ENCODE peak calls at places on chromosomes 5 and 9, in ten cellular contexts. A is spleen, M is GM12878, Q is GM12891, I is upper lobe of left lung, N is Panc1, V is GM23338, L is sigmoid colon, G is stomach, E is prostate gland. C is an unnamed sample.

GRCh38 chr5:53069626-53070025 is 39.9 kb downstream of the MOCS2 start:
- DNase-seq in Q (no peak), G (no peak), V (no peak), L (no peak), I (no peak), A (no peak), N (peak), E (no peak), M (no peak), C (no peak)

GRCh38 chr9:107739601-107740082 is 250.1 kb upstream of the KLF4 start:
- DNase-seq in N (no peak), V (no peak), E (peak), G (peak), A (no peak), Q (no peak), L (peak), M (no peak), I (peak), C (no peak)

GRCh38 chr5:141941307-141941706 is 16.7 kb downstream of the PCDH12 start:
- DNase-seq in A (no peak), E (no peak), G (no peak), V (no peak), L (peak), I (no peak), Q (no peak), N (no peak), M (no peak), C (no peak)

GRCh38 chr5:77629553-77630245 is 8.8 kb downstream of the OTP start:
- DNase-seq in M (no peak), E (no peak), L (no peak), I (peak), G (no peak), N (no peak), V (peak), A (no peak), Q (no peak), C (no peak)

GRCh38 chr5:911601-912000 is 18.9 kb downstream of the TRIP13 start:
- DNase-seq in G (no peak), L (no peak), N (peak), I (no peak), A (no peak), Q (no peak), V (no peak), E (no peak), M (no peak), C (no peak)

GRCh38 chr5:93580387-93581100 is 475 bp downstream of the NR2F1-AS1 start:
- DNase-seq in N (no peak), A (no peak), I (no peak), E (no peak), G (no peak), L (peak), Q (no peak), M (no peak), V (no peak), C (peak)

GRCh38 chr9:19336166-19336565 is 43.9 kb downstream of the RPS6 start:
- DNase-seq in L (no peak), G (peak), I (no peak), A (no peak), E (no peak), V (no peak), M (no peak), N (no peak), Q (no peak), C (no peak)

GRCh38 chr9:15160673-15161072 is 146.3 kb downstream of the TTC39B start:
- DNase-seq in I (no peak), N (no peak), M (no peak), G (no peak), V (no peak), E (no peak), L (no peak), A (no peak), Q (no peak), C (no peak)

GRCh38 chr9:125425176-125425897 is 163.7 kb downstream of the GAPVD1 start:
- DNase-seq in I (no peak), M (no peak), Q (no peak), G (no peak), E (no peak), A (no peak), L (no peak), N (no peak), V (no peak), C (no peak)

GRCh38 chr5:156971848-156972525 is 9.0 kb upstream of the TIMD4 start:
- DNase-seq in A (no peak), G (no peak), I (no peak), V (no peak), N (no peak), Q (no peak), M (no peak), L (no peak), E (peak), C (no peak)

GRCh38 chr5:143673676-143674468 is 138.1 kb upstream of the HMHB1 start:
- DNase-seq in Q (no peak), M (no peak), G (peak), E (peak), L (no peak), I (no peak), N (no peak), A (no peak), V (no peak), C (no peak)

GRCh38 chr5:143576721-143577484 is 173.4 kb upstream of the NR3C1 start:
- DNase-seq in A (no peak), V (no peak), G (no peak), E (no peak), I (no peak), M (no peak), L (no peak), N (no peak), Q (no peak), C (no peak)

GRCh38 chr9:87594218-87594617 is 96.6 kb downstream of the DAPK1 start:
- DNase-seq in A (no peak), M (no peak), V (no peak), E (no peak), I (no peak), Q (no peak), L (no peak), N (no peak), G (no peak), C (no peak)

GRCh38 chr5:90830058-90830457 is 271.5 kb downstream of the ADGRV1 start:
- DNase-seq in N (no peak), L (no peak), I (no peak), A (no peak), V (no peak), M (no peak), G (no peak), Q (no peak), E (peak), C (no peak)

GRCh38 chr9:27353405-27354229 is 56.7 kb upstream of the EQTN start:
- DNase-seq in I (no peak), A (peak), V (no peak), G (no peak), E (no peak), N (no peak), M (peak), L (no peak), Q (no peak), C (no peak)

GRCh38 chr9:35906923-35907699 is 1.1 kb downstream of the HRCT1 start:
- DNase-seq in I (peak), L (peak), G (no peak), N (no peak), M (no peak), E (no peak), A (no peak), Q (no peak), V (no peak), C (no peak)

GRCh38 chr9:131289301-131290038 is at the start of gene PLPP7:
- DNase-seq in G (no peak), N (no peak), V (peak), E (no peak), A (no peak), L (peak), Q (peak), I (peak), M (no peak), C (no peak)

GRCh38 chr9:124210697-124211096 is 47.1 kb upstream of the NEK6 start:
- DNase-seq in M (peak), E (no peak), I (no peak), L (no peak), A (no peak), N (no peak), Q (no peak), G (no peak), V (no peak), C (no peak)

GRCh38 chr9:115106001-115106400 is 12.0 kb downstream of the TNC start:
- DNase-seq in I (no peak), E (peak), Q (no peak), M (no peak), N (no peak), A (no peak), L (no peak), V (no peak), G (no peak), C (no peak)

GRCh38 chr5:37717276-37717612 is 122.6 kb downstream of the GDNF start:
- DNase-seq in V (no peak), I (no peak), N (no peak), E (no peak), A (no peak), M (no peak), Q (no peak), G (no peak), L (no peak), C (no peak)

GRCh38 chr9:112925058-112925641 is 34.5 kb upstream of the SLC46A2 start:
- DNase-seq in Q (no peak), N (no peak), V (peak), L (no peak), A (no peak), I (no peak), E (no peak), M (no peak), G (no peak), C (no peak)

GRCh38 chr5:10753178-10753577 is 7.9 kb downstream of the DAP start:
- DNase-seq in N (no peak), G (no peak), I (no peak), Q (no peak), A (no peak), M (no peak), E (no peak), V (no peak), L (no peak), C (no peak)

GRCh38 chr5:146447734-146448380 is 724 bp downstream of the TCERG1 start:
- DNase-seq in Q (no peak), V (peak), G (no peak), N (no peak), A (no peak), I (no peak), L (no peak), E (no peak), M (no peak), C (no peak)

GRCh38 chr5:146446861-146447733 is at the start of gene TCERG1:
- DNase-seq in L (peak), N (peak), G (peak), Q (peak), V (peak), A (peak), M (peak), I (peak), E (peak), C (peak)

GRCh38 chr5:146451411-146451810 is 4.3 kb downstream of the TCERG1 start:
- DNase-seq in V (peak), G (no peak), E (no peak), I (no peak), Q (no peak), A (no peak), M (no peak), N (no peak), L (no peak), C (no peak)

DNA sequence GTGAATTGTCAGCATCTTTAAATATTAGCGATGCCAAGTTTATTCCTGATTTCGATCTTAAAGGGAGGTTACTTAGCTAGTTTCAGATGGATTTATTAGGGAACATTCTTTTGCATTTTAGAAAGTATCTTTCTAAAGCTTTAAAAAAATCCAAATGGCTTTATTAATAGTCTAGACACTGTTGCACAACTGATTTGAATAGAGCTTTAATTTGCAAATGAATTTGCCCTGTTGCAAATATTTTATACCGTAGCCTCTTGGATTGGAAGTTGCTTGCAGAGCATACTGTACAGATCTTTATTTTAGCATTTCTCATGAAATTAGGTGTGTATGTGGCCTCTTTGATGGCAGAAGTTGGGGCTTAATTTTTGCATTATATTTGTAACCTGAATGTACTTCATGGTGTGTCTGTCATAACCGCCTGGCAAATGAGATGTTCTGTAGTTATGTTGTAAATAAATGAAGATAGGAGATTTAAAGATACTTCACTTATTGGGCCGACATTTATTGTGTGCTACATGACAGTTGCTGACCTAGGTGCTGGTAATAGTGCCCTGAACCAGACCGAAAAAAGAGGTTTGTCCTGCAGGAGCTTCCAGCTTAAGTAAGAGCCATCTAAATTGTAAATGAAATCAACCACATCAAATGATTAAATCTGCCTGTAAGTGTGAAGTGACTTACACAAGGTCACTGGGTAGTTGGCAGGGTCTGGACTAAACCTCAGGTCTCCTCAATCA is 1.8 kb downstream of the TCERG1 start:
- DNase-seq in A (no peak), V (peak), Q (no peak), L (no peak), N (no peak), E (no peak), I (no peak), G (no peak), M (no peak), C (no peak)
- TF ChIP-seq POLR2AphosphoS5 in A (no peak), V (no peak), Q (no peak), L (no peak), N (no peak), E (no peak), I (no peak), G (no peak), M (no peak), C (no peak)

DNA sequence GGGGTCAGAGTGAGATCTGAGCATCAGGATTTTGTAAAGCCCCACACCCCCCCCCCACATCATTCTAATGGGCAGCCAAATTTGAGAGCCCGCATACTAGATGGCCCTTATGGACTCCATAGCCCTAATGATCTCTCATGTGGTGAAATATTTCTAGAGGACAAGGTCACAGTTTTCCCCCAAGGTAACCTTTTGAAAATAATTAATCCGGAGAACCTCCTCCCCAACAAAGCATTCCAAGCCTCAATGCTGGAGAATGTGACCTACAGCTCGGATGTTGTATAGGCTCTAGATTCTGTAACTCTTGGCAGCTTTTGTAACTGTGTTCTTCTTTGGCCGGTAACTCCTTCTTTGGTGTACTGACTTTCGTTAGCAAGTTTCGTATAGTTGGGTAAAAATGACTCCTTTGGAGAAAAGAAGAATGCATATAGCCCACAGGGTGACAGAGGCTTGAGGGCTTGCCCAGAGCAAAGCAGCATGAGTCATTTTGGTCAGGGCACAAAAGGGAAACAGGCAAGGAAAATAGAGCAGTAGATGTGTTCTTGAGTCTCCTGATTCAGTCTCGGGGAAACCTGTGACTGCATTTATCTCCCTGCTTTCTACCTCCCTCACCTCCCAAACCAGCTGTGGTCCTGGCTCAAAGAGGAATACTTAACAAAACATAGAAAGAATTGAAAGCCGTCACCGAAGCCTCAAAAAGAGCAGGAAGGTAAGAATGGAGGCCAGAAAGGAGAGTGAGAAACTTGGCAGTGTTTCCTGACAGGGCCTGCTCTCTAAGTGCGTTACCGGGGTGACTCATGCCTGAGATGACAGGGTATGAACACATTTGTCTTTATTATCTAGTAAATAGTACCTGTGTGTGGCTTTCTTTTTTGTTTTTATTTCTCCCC is 6.5 kb upstream of the XPA start:
- DNase-seq in G (no peak), A (no peak), E (peak), M (peak), L (no peak), I (no peak), N (peak), Q (no peak), V (no peak), C (no peak)
- TF ChIP-seq POLR2AphosphoS5 in G (no peak), A (no peak), E (no peak), M (no peak), L (no peak), I (no peak), N (no peak), Q (no peak), V (no peak), C (no peak)

DNA sequence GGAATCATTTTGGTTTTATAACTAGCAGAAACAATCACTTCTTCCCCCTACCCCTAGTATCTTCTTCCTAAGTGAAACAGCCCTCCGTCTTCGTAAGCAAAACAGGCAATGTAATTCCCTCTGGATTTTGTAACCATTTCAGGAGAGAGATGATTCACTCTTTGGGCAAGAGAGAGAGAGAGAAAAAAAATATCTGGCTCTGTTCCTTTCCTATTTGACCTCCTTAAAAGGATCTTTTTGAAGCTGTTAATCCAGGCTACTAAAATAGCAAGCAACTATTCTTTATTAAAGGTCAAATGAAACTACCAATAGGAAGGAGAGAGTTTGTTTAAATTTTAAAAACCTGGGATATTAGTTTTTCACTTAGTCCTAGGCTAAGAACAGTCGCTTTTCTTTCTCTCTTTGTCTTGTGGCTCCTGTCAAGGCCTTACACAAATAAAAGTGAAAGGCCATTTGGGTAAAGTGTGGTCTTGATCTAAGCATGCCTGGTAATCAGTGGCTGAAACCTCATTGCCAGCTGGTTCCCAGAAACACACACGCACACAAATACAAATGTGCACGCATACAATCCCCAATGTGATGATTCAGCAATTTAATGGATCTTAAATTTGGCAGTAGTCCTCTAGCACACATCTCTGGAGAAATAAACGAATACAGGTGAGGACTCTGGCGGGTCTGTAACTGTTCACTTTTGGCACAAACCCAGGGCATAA is 70.2 kb downstream of the PRUNE2 start:
- DNase-seq in N (no peak), L (peak), G (no peak), Q (no peak), A (no peak), M (no peak), E (no peak), V (no peak), I (no peak), C (no peak)
- TF ChIP-seq POLR2AphosphoS5 in N (no peak), L (peak), G (peak), Q (no peak), A (no peak), M (no peak), E (peak), V (no peak), I (no peak), C (no peak)

GRCh38 chr9:127844821-127845359 is 9.6 kb downstream of the ENG start:
- DNase-seq in N (no peak), I (no peak), G (no peak), E (no peak), Q (no peak), L (no peak), A (no peak), V (peak), M (no peak), C (no peak)
- TF ChIP-seq POLR2AphosphoS5 in N (no peak), I (peak), G (no peak), E (no peak), Q (no peak), L (no peak), A (no peak), V (no peak), M (no peak), C (peak)

DNA sequence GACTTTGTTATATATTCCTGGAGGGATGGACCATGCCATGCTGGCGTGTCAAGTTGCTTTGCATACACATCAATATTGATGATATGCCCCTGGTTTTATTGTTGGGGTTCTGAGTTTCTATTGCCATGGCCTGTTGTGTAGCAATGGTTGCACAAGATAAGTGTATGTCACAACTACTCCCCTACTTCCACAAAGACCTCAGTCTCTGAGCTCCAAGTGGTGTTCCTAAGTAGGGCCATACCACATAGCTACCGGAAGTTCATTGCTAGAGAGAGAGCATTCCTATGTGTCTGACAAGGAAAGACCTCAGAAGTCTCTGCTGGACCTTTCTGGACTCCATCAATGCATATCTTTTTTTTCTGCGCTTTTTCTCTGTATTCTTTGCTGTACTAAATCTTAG is 19.7 kb downstream of the TXNDC8 start:
- DNase-seq in A (no peak), E (no peak), I (no peak), M (no peak), Q (no peak), V (no peak), L (no peak), N (no peak), G (no peak), C (no peak)
- TF ChIP-seq POLR2AphosphoS5 in A (no peak), E (no peak), I (no peak), M (no peak), Q (no peak), V (no peak), L (no peak), N (no peak), G (no peak), C (no peak)

GRCh38 chr5:71893451-71893850 is 174.4 kb downstream of the CARTPT start:
- DNase-seq in E (no peak), Q (no peak), L (no peak), I (no peak), V (no peak), G (no peak), A (no peak), N (no peak), M (no peak), C (no peak)

GRCh38 chr5:71892641-71893340 is 173.7 kb downstream of the CARTPT start:
- DNase-seq in V (peak), A (no peak), I (no peak), Q (no peak), L (no peak), N (no peak), G (no peak), E (no peak), M (no peak), C (no peak)

GRCh38 chr5:71891856-71892255 is 172.8 kb downstream of the CARTPT start:
- DNase-seq in V (peak), I (no peak), E (peak), Q (no peak), M (no peak), G (no peak), L (no peak), N (no peak), A (no peak), C (no peak)

GRCh38 chr5:71895546-71895945 is 176.5 kb downstream of the CARTPT start:
- DNase-seq in M (no peak), L (no peak), N (no peak), Q (no peak), E (no peak), I (no peak), V (no peak), A (no peak), G (no peak), C (no peak)

DNA sequence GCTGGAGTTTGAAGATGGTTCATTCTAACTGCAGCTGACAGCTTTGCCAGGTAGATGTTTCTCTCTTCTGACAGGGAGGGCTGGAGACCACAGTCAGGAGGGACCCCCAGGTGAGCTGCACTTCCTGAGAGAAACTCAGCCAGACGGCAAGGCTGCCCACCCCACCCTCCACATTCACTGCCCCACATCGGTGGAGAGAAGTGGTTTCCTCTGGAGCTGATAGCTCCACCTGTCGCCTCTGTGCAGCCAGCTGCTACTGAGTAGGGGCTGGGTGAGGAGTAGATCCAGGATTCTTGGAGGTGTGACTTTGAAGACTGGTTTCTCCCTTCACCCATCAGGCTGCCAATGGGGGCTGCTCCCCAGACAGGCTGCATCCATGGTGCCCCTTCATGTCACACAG is 175.0 kb downstream of the CARTPT start:
- DNase-seq in A (no peak), Q (no peak), I (no peak), L (no peak), E (no peak), G (no peak), M (no peak), V (no peak), N (no peak), C (peak)
- TF ChIP-seq POLR2AphosphoS5 in A (no peak), Q (no peak), I (no peak), L (no peak), E (no peak), G (no peak), M (no peak), V (no peak), N (no peak), C (no peak)

GRCh38 chr9:72589684-72590555 is 68.5 kb downstream of the TMC1 start:
- DNase-seq in G (no peak), I (no peak), E (no peak), Q (no peak), V (no peak), L (no peak), N (no peak), M (no peak), A (no peak), C (no peak)
- TF ChIP-seq POLR2AphosphoS5 in G (no peak), I (no peak), E (no peak), Q (no peak), V (no peak), L (no peak), N (no peak), M (no peak), A (no peak), C (no peak)

C was measured in vagina.